ENCODE peak calls at places on chromosomes 4 and X, in five cellular contexts. One of them, this sample, is unnamed.

GRCh38 chr4:7045961-7046921 is 3.1 kb downstream of the TADA2B start:
- DNase-seq in HEK293T: no peak
- DNase-seq in stimulated activated CD8-positive, alpha-beta memory T cell treated with anti-CD3 and anti-CD28 coated beads, Interleukin-4, amount 100 ng/mL, for 4 hours: no peak
- DNase-seq in upper lobe of left lung: no peak
- DNase-seq in stimulated activated CD4-positive, alpha-beta T cell treated with anti-CD3 and anti-CD28 coated beads, Interleukin-4, amount 100 ng/mL, for 48 hours: no peak
- DNase-seq in this sample: no peak

GRCh38 chrX:138191998-138192397 is 519.5 kb downstream of the FGF13 start:
- DNase-seq in stimulated activated CD4-positive, alpha-beta T cell treated with anti-CD3 and anti-CD28 coated beads, Interleukin-4, amount 100 ng/mL, for 48 hours: no peak
- DNase-seq in HEK293T: peak; percentile 20
- DNase-seq in stimulated activated CD8-positive, alpha-beta memory T cell treated with anti-CD3 and anti-CD28 coated beads, Interleukin-4, amount 100 ng/mL, for 4 hours: no peak
- DNase-seq in upper lobe of left lung: no peak
- DNase-seq in this sample: no peak

GRCh38 chr4:34619531-34620109 is 1624.7 kb downstream of the ARAP2 start:
- DNase-seq in upper lobe of left lung: no peak
- DNase-seq in stimulated activated CD4-positive, alpha-beta T cell treated with anti-CD3 and anti-CD28 coated beads, Interleukin-4, amount 100 ng/mL, for 48 hours: no peak
- DNase-seq in HEK293T: no peak
- DNase-seq in stimulated activated CD8-positive, alpha-beta memory T cell treated with anti-CD3 and anti-CD28 coated beads, Interleukin-4, amount 100 ng/mL, for 4 hours: no peak
- DNase-seq in this sample: no peak

GRCh38 chr4:145012841-145013240 is 85.2 kb downstream of the ANAPC10 start:
- DNase-seq in HEK293T: no peak
- DNase-seq in stimulated activated CD4-positive, alpha-beta T cell treated with anti-CD3 and anti-CD28 coated beads, Interleukin-4, amount 100 ng/mL, for 48 hours: no peak
- DNase-seq in stimulated activated CD8-positive, alpha-beta memory T cell treated with anti-CD3 and anti-CD28 coated beads, Interleukin-4, amount 100 ng/mL, for 4 hours: no peak
- DNase-seq in upper lobe of left lung: no peak
- DNase-seq in this sample: no peak

GRCh38 chrX:36961590-36961989 is 46.6 kb upstream of the FAM47C start:
- DNase-seq in stimulated activated CD4-positive, alpha-beta T cell treated with anti-CD3 and anti-CD28 coated beads, Interleukin-4, amount 100 ng/mL, for 48 hours: no peak
- DNase-seq in upper lobe of left lung: no peak
- DNase-seq in HEK293T: peak; percentile 16
- DNase-seq in stimulated activated CD8-positive, alpha-beta memory T cell treated with anti-CD3 and anti-CD28 coated beads, Interleukin-4, amount 100 ng/mL, for 4 hours: no peak
- DNase-seq in this sample: no peak

GRCh38 chr4:41141910-41142309 is 72.4 kb downstream of the APBB2 start:
- DNase-seq in stimulated activated CD8-positive, alpha-beta memory T cell treated with anti-CD3 and anti-CD28 coated beads, Interleukin-4, amount 100 ng/mL, for 4 hours: no peak
- DNase-seq in HEK293T: no peak
- DNase-seq in upper lobe of left lung: no peak
- DNase-seq in stimulated activated CD4-positive, alpha-beta T cell treated with anti-CD3 and anti-CD28 coated beads, Interleukin-4, amount 100 ng/mL, for 48 hours: no peak
- DNase-seq in this sample: no peak

GRCh38 chrX:47608130-47608810 is 11.4 kb downstream of the SYN1 start:
- DNase-seq in stimulated activated CD8-positive, alpha-beta memory T cell treated with anti-CD3 and anti-CD28 coated beads, Interleukin-4, amount 100 ng/mL, for 4 hours: no peak
- DNase-seq in HEK293T: no peak
- DNase-seq in stimulated activated CD4-positive, alpha-beta T cell treated with anti-CD3 and anti-CD28 coated beads, Interleukin-4, amount 100 ng/mL, for 48 hours: no peak
- DNase-seq in upper lobe of left lung: no peak
- DNase-seq in this sample: no peak

GRCh38 chrX:72545990-72546389 is 26.7 kb downstream of the HDAC8 start:
- DNase-seq in stimulated activated CD4-positive, alpha-beta T cell treated with anti-CD3 and anti-CD28 coated beads, Interleukin-4, amount 100 ng/mL, for 48 hours: no peak
- DNase-seq in HEK293T: peak; percentile 44
- DNase-seq in upper lobe of left lung: no peak
- DNase-seq in stimulated activated CD8-positive, alpha-beta memory T cell treated with anti-CD3 and anti-CD28 coated beads, Interleukin-4, amount 100 ng/mL, for 4 hours: no peak
- DNase-seq in this sample: no peak

GRCh38 chrX:94400488-94400887 is 726.5 kb downstream of the FAM133A start:
- DNase-seq in HEK293T: no peak
- DNase-seq in stimulated activated CD4-positive, alpha-beta T cell treated with anti-CD3 and anti-CD28 coated beads, Interleukin-4, amount 100 ng/mL, for 48 hours: no peak
- DNase-seq in upper lobe of left lung: no peak
- DNase-seq in stimulated activated CD8-positive, alpha-beta memory T cell treated with anti-CD3 and anti-CD28 coated beads, Interleukin-4, amount 100 ng/mL, for 4 hours: no peak
- DNase-seq in this sample: no peak

GRCh38 chr4:169345207-169345788 is 74.5 kb upstream of the SH3RF1 start:
- DNase-seq in stimulated activated CD8-positive, alpha-beta memory T cell treated with anti-CD3 and anti-CD28 coated beads, Interleukin-4, amount 100 ng/mL, for 4 hours: no peak
- DNase-seq in stimulated activated CD4-positive, alpha-beta T cell treated with anti-CD3 and anti-CD28 coated beads, Interleukin-4, amount 100 ng/mL, for 48 hours: no peak
- DNase-seq in upper lobe of left lung: no peak
- DNase-seq in HEK293T: no peak
- DNase-seq in this sample: no peak

GRCh38 chr4:188596027-188596426 is 456.8 kb downstream of the TRIML1 start:
- DNase-seq in stimulated activated CD4-positive, alpha-beta T cell treated with anti-CD3 and anti-CD28 coated beads, Interleukin-4, amount 100 ng/mL, for 48 hours: no peak
- DNase-seq in stimulated activated CD8-positive, alpha-beta memory T cell treated with anti-CD3 and anti-CD28 coated beads, Interleukin-4, amount 100 ng/mL, for 4 hours: no peak
- DNase-seq in HEK293T: no peak
- DNase-seq in upper lobe of left lung: no peak
- DNase-seq in this sample: no peak

GRCh38 chr4:67883902-67884301 is at the start of gene TMPRSS11D:
- DNase-seq in upper lobe of left lung: no peak
- DNase-seq in stimulated activated CD4-positive, alpha-beta T cell treated with anti-CD3 and anti-CD28 coated beads, Interleukin-4, amount 100 ng/mL, for 48 hours: no peak
- DNase-seq in stimulated activated CD8-positive, alpha-beta memory T cell treated with anti-CD3 and anti-CD28 coated beads, Interleukin-4, amount 100 ng/mL, for 4 hours: no peak
- DNase-seq in HEK293T: no peak
- DNase-seq in this sample: no peak

GRCh38 chr4:3401436-3402171 is 40.2 kb upstream of the HGFAC start:
- DNase-seq in HEK293T: no peak
- DNase-seq in upper lobe of left lung: no peak
- DNase-seq in stimulated activated CD8-positive, alpha-beta memory T cell treated with anti-CD3 and anti-CD28 coated beads, Interleukin-4, amount 100 ng/mL, for 4 hours: no peak
- DNase-seq in stimulated activated CD4-positive, alpha-beta T cell treated with anti-CD3 and anti-CD28 coated beads, Interleukin-4, amount 100 ng/mL, for 48 hours: no peak
- DNase-seq in this sample: no peak

GRCh38 chrX:30060718-30061117 is 154.6 kb upstream of the MAGEB2 start:
- DNase-seq in upper lobe of left lung: no peak
- DNase-seq in HEK293T: no peak
- DNase-seq in stimulated activated CD8-positive, alpha-beta memory T cell treated with anti-CD3 and anti-CD28 coated beads, Interleukin-4, amount 100 ng/mL, for 4 hours: no peak
- DNase-seq in stimulated activated CD4-positive, alpha-beta T cell treated with anti-CD3 and anti-CD28 coated beads, Interleukin-4, amount 100 ng/mL, for 48 hours: no peak
- DNase-seq in this sample: no peak

GRCh38 chr4:129905256-129905655 is 809.3 kb downstream of the C4orf33 start:
- DNase-seq in upper lobe of left lung: no peak
- DNase-seq in stimulated activated CD4-positive, alpha-beta T cell treated with anti-CD3 and anti-CD28 coated beads, Interleukin-4, amount 100 ng/mL, for 48 hours: no peak
- DNase-seq in HEK293T: no peak
- DNase-seq in stimulated activated CD8-positive, alpha-beta memory T cell treated with anti-CD3 and anti-CD28 coated beads, Interleukin-4, amount 100 ng/mL, for 4 hours: no peak
- DNase-seq in this sample: no peak

GRCh38 chr4:188550296-188550695 is 411.1 kb downstream of the TRIML1 start:
- DNase-seq in stimulated activated CD8-positive, alpha-beta memory T cell treated with anti-CD3 and anti-CD28 coated beads, Interleukin-4, amount 100 ng/mL, for 4 hours: no peak
- DNase-seq in stimulated activated CD4-positive, alpha-beta T cell treated with anti-CD3 and anti-CD28 coated beads, Interleukin-4, amount 100 ng/mL, for 48 hours: no peak
- DNase-seq in upper lobe of left lung: no peak
- DNase-seq in HEK293T: peak; percentile 5
- DNase-seq in this sample: no peak

GRCh38 chrX:42119076-42119475 is 195.7 kb upstream of the CASK start:
- DNase-seq in HEK293T: no peak
- DNase-seq in stimulated activated CD4-positive, alpha-beta T cell treated with anti-CD3 and anti-CD28 coated beads, Interleukin-4, amount 100 ng/mL, for 48 hours: no peak
- DNase-seq in stimulated activated CD8-positive, alpha-beta memory T cell treated with anti-CD3 and anti-CD28 coated beads, Interleukin-4, amount 100 ng/mL, for 4 hours: no peak
- DNase-seq in upper lobe of left lung: no peak
- DNase-seq in this sample: no peak

GRCh38 chrX:49040376-49040955 is 2.7 kb downstream of the TFE3 start:
- DNase-seq in stimulated activated CD4-positive, alpha-beta T cell treated with anti-CD3 and anti-CD28 coated beads, Interleukin-4, amount 100 ng/mL, for 48 hours: no peak
- DNase-seq in HEK293T: no peak
- DNase-seq in upper lobe of left lung: no peak
- DNase-seq in stimulated activated CD8-positive, alpha-beta memory T cell treated with anti-CD3 and anti-CD28 coated beads, Interleukin-4, amount 100 ng/mL, for 4 hours: no peak
- DNase-seq in this sample: no peak

GRCh38 chr4:138864961-138865720 is 150.4 kb upstream of the NOCT start:
- DNase-seq in upper lobe of left lung: no peak
- DNase-seq in stimulated activated CD8-positive, alpha-beta memory T cell treated with anti-CD3 and anti-CD28 coated beads, Interleukin-4, amount 100 ng/mL, for 4 hours: no peak
- DNase-seq in stimulated activated CD4-positive, alpha-beta T cell treated with anti-CD3 and anti-CD28 coated beads, Interleukin-4, amount 100 ng/mL, for 48 hours: no peak
- DNase-seq in HEK293T: no peak
- DNase-seq in this sample: no peak

GRCh38 chr4:110620352-110621327 is 2.2 kb downstream of the PITX2 start:
- DNase-seq in upper lobe of left lung: no peak
- DNase-seq in HEK293T: no peak
- DNase-seq in stimulated activated CD4-positive, alpha-beta T cell treated with anti-CD3 and anti-CD28 coated beads, Interleukin-4, amount 100 ng/mL, for 48 hours: no peak
- DNase-seq in stimulated activated CD8-positive, alpha-beta memory T cell treated with anti-CD3 and anti-CD28 coated beads, Interleukin-4, amount 100 ng/mL, for 4 hours: no peak
- DNase-seq in this sample: no peak

GRCh38 chr4:140237616-140238352 is 83.8 kb upstream of the MAML3 start:
- DNase-seq in HEK293T: no peak
- DNase-seq in upper lobe of left lung: peak; percentile 74
- DNase-seq in stimulated activated CD8-positive, alpha-beta memory T cell treated with anti-CD3 and anti-CD28 coated beads, Interleukin-4, amount 100 ng/mL, for 4 hours: no peak
- DNase-seq in stimulated activated CD4-positive, alpha-beta T cell treated with anti-CD3 and anti-CD28 coated beads, Interleukin-4, amount 100 ng/mL, for 48 hours: no peak
- DNase-seq in this sample: peak; percentile 83

GRCh38 chr4:3384391-3384770 is 57.4 kb upstream of the HGFAC start:
- DNase-seq in HEK293T: no peak
- DNase-seq in upper lobe of left lung: no peak
- DNase-seq in stimulated activated CD8-positive, alpha-beta memory T cell treated with anti-CD3 and anti-CD28 coated beads, Interleukin-4, amount 100 ng/mL, for 4 hours: no peak
- DNase-seq in stimulated activated CD4-positive, alpha-beta T cell treated with anti-CD3 and anti-CD28 coated beads, Interleukin-4, amount 100 ng/mL, for 48 hours: no peak
- DNase-seq in this sample: no peak

GRCh38 chrX:40807384-40807783 is 72.0 kb upstream of the MED14 start:
- DNase-seq in upper lobe of left lung: no peak
- DNase-seq in stimulated activated CD4-positive, alpha-beta T cell treated with anti-CD3 and anti-CD28 coated beads, Interleukin-4, amount 100 ng/mL, for 48 hours: no peak
- DNase-seq in HEK293T: no peak
- DNase-seq in stimulated activated CD8-positive, alpha-beta memory T cell treated with anti-CD3 and anti-CD28 coated beads, Interleukin-4, amount 100 ng/mL, for 4 hours: no peak
- DNase-seq in this sample: no peak

GRCh38 chr4:83261307-83261706 is 23.3 kb downstream of the COQ2 start:
- DNase-seq in stimulated activated CD4-positive, alpha-beta T cell treated with anti-CD3 and anti-CD28 coated beads, Interleukin-4, amount 100 ng/mL, for 48 hours: no peak
- DNase-seq in HEK293T: no peak
- DNase-seq in stimulated activated CD8-positive, alpha-beta memory T cell treated with anti-CD3 and anti-CD28 coated beads, Interleukin-4, amount 100 ng/mL, for 4 hours: no peak
- DNase-seq in upper lobe of left lung: no peak
- DNase-seq in this sample: no peak

GRCh38 chrX:121755541-121755940 is 708.1 kb downstream of the GLUD2 start:
- DNase-seq in upper lobe of left lung: no peak
- DNase-seq in stimulated activated CD4-positive, alpha-beta T cell treated with anti-CD3 and anti-CD28 coated beads, Interleukin-4, amount 100 ng/mL, for 48 hours: no peak
- DNase-seq in stimulated activated CD8-positive, alpha-beta memory T cell treated with anti-CD3 and anti-CD28 coated beads, Interleukin-4, amount 100 ng/mL, for 4 hours: no peak
- DNase-seq in HEK293T: no peak
- DNase-seq in this sample: no peak

GRCh38 chr4:6179362-6179761 is 21.0 kb downstream of the JAKMIP1 start:
- DNase-seq in stimulated activated CD4-positive, alpha-beta T cell treated with anti-CD3 and anti-CD28 coated beads, Interleukin-4, amount 100 ng/mL, for 48 hours: no peak
- DNase-seq in upper lobe of left lung: no peak
- DNase-seq in HEK293T: no peak
- DNase-seq in stimulated activated CD8-positive, alpha-beta memory T cell treated with anti-CD3 and anti-CD28 coated beads, Interleukin-4, amount 100 ng/mL, for 4 hours: no peak
- DNase-seq in this sample: no peak

GRCh38 chr4:184471872-184472539 is 2.3 kb downstream of the IRF2 start:
- DNase-seq in HEK293T: peak; percentile 11
- DNase-seq in upper lobe of left lung: peak; percentile 29
- DNase-seq in stimulated activated CD8-positive, alpha-beta memory T cell treated with anti-CD3 and anti-CD28 coated beads, Interleukin-4, amount 100 ng/mL, for 4 hours: no peak
- DNase-seq in stimulated activated CD4-positive, alpha-beta T cell treated with anti-CD3 and anti-CD28 coated beads, Interleukin-4, amount 100 ng/mL, for 48 hours: no peak
- DNase-seq in this sample: no peak

This sample was measured in tibial artery.